ENCODE peak calls at places on chromosomes 3 and 15, in five cellular contexts. One of them, this sample, is unnamed.

GRCh38 chr3:71647751-71648150 is 64.2 kb upstream of the FOXP1 start:
- DNase-seq in endothelial cell: no peak
- DNase-seq in tibial nerve: no peak
- DNase-seq in cardiac muscle cell: no peak
- DNase-seq in omental fat pad: no peak
- DNase-seq in this sample: no peak

GRCh38 chr3:66597316-66597863 is 96.6 kb upstream of the LRIG1 start:
- DNase-seq in endothelial cell: no peak
- DNase-seq in tibial nerve: no peak
- DNase-seq in cardiac muscle cell: no peak
- DNase-seq in omental fat pad: no peak
- DNase-seq in this sample: no peak

GRCh38 chr15:31377030-31377429 is 50.4 kb downstream of the KLF13 start:
- DNase-seq in endothelial cell: no peak
- DNase-seq in tibial nerve: no peak
- DNase-seq in cardiac muscle cell: no peak
- DNase-seq in omental fat pad: no peak
- DNase-seq in this sample: no peak

GRCh38 chr15:96170616-96171270 is 159.8 kb upstream of the NR2F2 start:
- DNase-seq in endothelial cell: no peak
- DNase-seq in tibial nerve: no peak
- DNase-seq in cardiac muscle cell: no peak
- DNase-seq in omental fat pad: no peak
- DNase-seq in this sample: no peak

GRCh38 chr3:196979545-196979944 is 10.9 kb upstream of the PIGZ start:
- DNase-seq in endothelial cell: no peak
- DNase-seq in tibial nerve: no peak
- DNase-seq in cardiac muscle cell: peak; percentile 89
- DNase-seq in omental fat pad: peak; percentile 76
- DNase-seq in this sample: no peak

GRCh38 chr15:72534522-72534921 is 60.4 kb downstream of the ARIH1 start:
- DNase-seq in endothelial cell: no peak
- DNase-seq in tibial nerve: no peak
- DNase-seq in cardiac muscle cell: no peak
- DNase-seq in omental fat pad: no peak
- DNase-seq in this sample: no peak

GRCh38 chr3:77513541-77513940 is 473.6 kb downstream of the ROBO2 start:
- DNase-seq in endothelial cell: no peak
- DNase-seq in tibial nerve: no peak
- DNase-seq in cardiac muscle cell: no peak
- DNase-seq in omental fat pad: no peak
- DNase-seq in this sample: no peak

GRCh38 chr3:56467801-56468183 is 475 bp downstream of the ERC2 start:
- DNase-seq in endothelial cell: peak; percentile 28
- DNase-seq in tibial nerve: no peak
- DNase-seq in cardiac muscle cell: no peak
- DNase-seq in omental fat pad: no peak
- DNase-seq in this sample: no peak

GRCh38 chr3:111929484-111929883 is 49.3 kb upstream of the ABHD10 start:
- DNase-seq in endothelial cell: no peak
- DNase-seq in tibial nerve: no peak
- DNase-seq in cardiac muscle cell: no peak
- DNase-seq in omental fat pad: no peak
- DNase-seq in this sample: no peak

DNA sequence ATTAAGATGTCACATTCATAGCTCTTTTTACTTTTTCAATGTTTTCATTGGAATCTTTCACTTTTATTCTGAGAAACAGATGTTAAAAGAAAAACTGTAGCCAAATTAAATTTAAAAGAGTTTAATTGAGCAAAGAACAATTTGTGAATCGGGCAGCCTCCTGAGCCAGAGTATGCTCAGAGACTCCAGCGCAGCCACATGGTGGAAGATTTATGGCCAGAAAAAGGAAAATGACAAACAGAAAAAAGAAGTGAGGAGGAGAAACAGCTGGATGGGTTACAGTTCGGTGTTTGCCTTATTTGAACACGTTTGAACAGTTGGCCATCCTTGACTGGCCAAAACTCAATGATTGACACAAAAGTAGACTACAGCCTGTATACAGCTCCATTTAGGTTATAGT is 33.8 kb upstream of the RAB11A start:
- DNase-seq in endothelial cell: no peak
- DNase-seq in tibial nerve: no peak
- DNase-seq in cardiac muscle cell: no peak
- DNase-seq in omental fat pad: no peak
- DNase-seq in this sample: no peak
- TF ChIP-seq CTCF in endothelial cell: no peak
- TF ChIP-seq CTCF in tibial nerve: no peak
- TF ChIP-seq CTCF in cardiac muscle cell: no peak
- TF ChIP-seq CTCF in omental fat pad: no peak
- TF ChIP-seq CTCF in this sample: no peak

DNA sequence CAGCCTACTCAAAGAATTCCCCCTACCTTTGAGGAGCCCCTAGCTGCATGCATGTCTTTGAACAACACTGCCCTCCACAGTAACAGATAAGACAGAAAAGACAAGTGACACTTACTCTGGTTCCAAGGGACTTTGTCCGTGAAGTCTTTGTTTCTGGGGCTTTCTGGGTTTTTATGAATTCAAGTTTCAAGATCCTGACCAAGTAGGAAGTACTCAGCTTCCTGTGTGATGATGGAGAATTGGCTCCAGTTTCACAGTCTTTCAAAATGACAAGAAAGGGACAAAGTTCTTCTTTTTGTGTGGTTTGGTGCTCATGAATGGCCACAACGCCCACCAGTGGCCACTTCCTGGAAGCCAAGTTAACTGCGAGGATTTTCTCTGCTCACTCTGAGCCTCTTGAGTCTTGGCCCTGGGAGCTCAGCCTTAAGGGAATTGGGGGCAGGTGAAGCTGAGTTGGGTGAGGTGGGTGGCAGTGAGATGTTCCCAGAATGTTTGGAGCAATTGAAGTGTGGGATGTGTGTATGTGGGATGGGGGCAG is at the start of gene CCR1:
- DNase-seq in endothelial cell: peak; percentile 35
- DNase-seq in tibial nerve: peak; percentile 30
- DNase-seq in cardiac muscle cell: peak; percentile 62
- DNase-seq in omental fat pad: no peak
- DNase-seq in this sample: peak; percentile 67
- TF ChIP-seq CTCF in endothelial cell: peak; percentile 49
- TF ChIP-seq CTCF in tibial nerve: peak; percentile 62
- TF ChIP-seq CTCF in cardiac muscle cell: peak; percentile 72
- TF ChIP-seq CTCF in omental fat pad: no peak
- TF ChIP-seq CTCF in this sample: peak; percentile 63

DNA sequence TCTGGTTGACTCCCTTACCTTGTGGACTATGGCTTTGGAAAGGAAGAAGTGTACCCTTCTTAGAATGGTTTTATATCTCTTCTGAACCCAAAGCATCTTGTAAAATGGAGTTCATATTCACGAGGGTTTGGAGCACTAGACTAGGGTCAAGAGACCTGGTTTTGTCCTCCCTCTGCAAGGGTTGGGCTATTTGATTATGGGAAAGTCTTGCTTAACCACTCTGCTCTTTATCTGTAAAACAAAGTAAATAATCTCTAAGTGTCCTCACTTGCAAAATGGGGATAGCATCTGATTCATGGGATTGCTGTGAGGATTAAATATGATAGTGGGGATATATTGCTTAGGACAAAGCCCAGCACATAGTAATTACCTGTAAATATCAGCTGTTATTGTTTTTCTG is 17.9 kb upstream of the SLC2A2 start:
- DNase-seq in endothelial cell: no peak
- DNase-seq in tibial nerve: no peak
- DNase-seq in cardiac muscle cell: no peak
- DNase-seq in omental fat pad: no peak
- DNase-seq in this sample: no peak
- TF ChIP-seq CTCF in endothelial cell: no peak
- TF ChIP-seq CTCF in tibial nerve: no peak
- TF ChIP-seq CTCF in cardiac muscle cell: no peak
- TF ChIP-seq CTCF in omental fat pad: no peak
- TF ChIP-seq CTCF in this sample: no peak

DNA sequence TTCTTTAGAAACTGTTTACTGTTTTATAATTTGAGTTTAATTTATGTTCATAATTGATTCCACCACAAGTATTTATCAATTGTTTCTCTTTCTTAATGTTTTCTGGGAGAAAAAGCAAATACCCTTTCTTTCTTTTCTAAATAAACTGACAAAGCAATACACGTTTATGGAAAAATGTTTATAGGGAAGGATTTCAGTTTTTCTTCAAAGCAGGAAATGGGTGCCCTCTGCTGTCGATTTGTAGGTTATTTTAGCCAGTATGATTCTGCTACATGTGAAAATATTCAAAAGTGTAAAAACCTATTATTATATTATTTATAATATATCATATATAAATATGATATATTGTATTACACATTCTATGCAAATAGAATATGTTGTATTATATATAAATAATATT is 921.0 kb upstream of the ROBO1 start:
- DNase-seq in endothelial cell: no peak
- DNase-seq in tibial nerve: no peak
- DNase-seq in cardiac muscle cell: peak; percentile 49
- DNase-seq in omental fat pad: no peak
- DNase-seq in this sample: no peak
- TF ChIP-seq CTCF in endothelial cell: peak; percentile 22
- TF ChIP-seq CTCF in tibial nerve: no peak
- TF ChIP-seq CTCF in cardiac muscle cell: peak; percentile 33
- TF ChIP-seq CTCF in omental fat pad: no peak
- TF ChIP-seq CTCF in this sample: no peak